ENCODE peak calls at places on chromosomes 7 and 10, in seven cellular contexts. D is fibroblast of lung, T is ovary, J is adrenal gland, P is astrocyte of the spinal cord, Q is brain microvascular endothelial cell, I is GM12878. H is an unnamed sample.
A peak's percentile ranks its signal among the peaks of the same experiment; 100 is the strongest.

GRCh38 chr7:91424372-91424771 is 160.1 kb downstream of the FZD1 start:
- DNase-seq in J (no peak), I (no peak), Q (no peak), T (no peak), P (no peak), D (no peak), H (no peak)

GRCh38 chr10:132511092-132511491 is 26.5 kb upstream of the INPP5A start:
- DNase-seq in P (no peak), D (no peak), Q (no peak), I (peak; percentile 1), T (no peak), J (no peak), H (peak; percentile 70)

GRCh38 chr10:126229701-126230100 is 158.6 kb downstream of the ADAM12 start:
- DNase-seq in T (no peak), P (no peak), Q (no peak), J (no peak), I (no peak), D (no peak), H (no peak)

GRCh38 chr10:62492012-62492869 is 118.1 kb downstream of the ZNF365 start:
- DNase-seq in I (peak; percentile 25), T (no peak), D (peak; percentile 44), P (peak; percentile 14), Q (no peak), J (no peak), H (peak; percentile 64)

GRCh38 chr7:30080818-30081217 is 52.6 kb downstream of the PLEKHA8 start:
- DNase-seq in P (no peak), Q (no peak), J (no peak), D (no peak), T (no peak), I (no peak), H (no peak)

GRCh38 chr7:105497016-105497415 is 25.1 kb downstream of the PUS7 start:
- DNase-seq in Q (no peak), J (no peak), T (no peak), I (no peak), D (no peak), P (no peak), H (no peak)

GRCh38 chr10:61993676-61994401 is 92.3 kb downstream of the ARID5B start:
- DNase-seq in P (peak; percentile 71), T (no peak), I (no peak), Q (no peak), D (peak; percentile 56), J (no peak), H (no peak)

GRCh38 chr7:21108182-21108581 is 319.7 kb upstream of the SP4 start:
- DNase-seq in D (no peak), I (no peak), J (no peak), P (no peak), T (no peak), Q (no peak), H (no peak)

GRCh38 chr7:113291058-113291457 is 172.7 kb upstream of the SMIM30 start:
- DNase-seq in I (no peak), P (no peak), T (no peak), D (no peak), J (no peak), Q (no peak), H (no peak)

GRCh38 chr7:96823274-96823673 is 113.6 kb upstream of the SEM1 start:
- DNase-seq in J (no peak), P (peak; percentile 27), Q (peak; percentile 22), I (no peak), T (no peak), D (peak; percentile 20), H (no peak)

GRCh38 chr10:95181731-95182130 is 12.3 kb upstream of the ACSM6 start:
- DNase-seq in Q (no peak), I (no peak), P (no peak), D (no peak), J (no peak), T (no peak), H (no peak)

GRCh38 chr10:44696496-44696895 is 214.6 kb upstream of the TMEM72 start:
- DNase-seq in J (no peak), Q (no peak), I (no peak), P (peak; percentile 89), T (no peak), D (peak; percentile 87), H (no peak)

GRCh38 chr10:89165923-89166322 is 41.2 kb downstream of the CH25H start:
- DNase-seq in J (no peak), T (no peak), D (peak; percentile 69), Q (no peak), P (no peak), I (no peak), H (no peak)

GRCh38 chr7:101950450-101951119 is 133.2 kb downstream of the CUX1 start:
- DNase-seq in I (no peak), Q (peak; percentile 49), J (no peak), T (no peak), P (peak; percentile 71), D (peak; percentile 71), H (no peak)

GRCh38 chr7:13742719-13743640 is 246.5 kb downstream of the ETV1 start:
- DNase-seq in D (peak; percentile 73), I (no peak), P (peak; percentile 77), J (peak; percentile 29), T (no peak), Q (peak; percentile 66), H (peak; percentile 5)

GRCh38 chr10:103852189-103852711 is 3.1 kb downstream of the SH3PXD2A start:
- DNase-seq in I (no peak), P (peak; percentile 54), Q (no peak), D (peak; percentile 72), T (peak; percentile 41), J (no peak), H (no peak)

GRCh38 chr10:103854265-103854686 is 1.1 kb downstream of the SH3PXD2A start:
- DNase-seq in D (no peak), J (no peak), P (peak; percentile 45), Q (no peak), T (peak; percentile 63), I (no peak), H (no peak)

GRCh38 chr10:103854687-103855423 is 521 bp downstream of the SH3PXD2A start:
- DNase-seq in P (peak; percentile 32), Q (no peak), T (peak; percentile 53), I (no peak), J (no peak), D (peak; percentile 41), H (no peak)

GRCh38 chr10:103852856-103853255 is 2.5 kb downstream of the SH3PXD2A start:
- DNase-seq in D (no peak), J (no peak), P (no peak), Q (no peak), T (no peak), I (no peak), H (no peak)

DNA sequence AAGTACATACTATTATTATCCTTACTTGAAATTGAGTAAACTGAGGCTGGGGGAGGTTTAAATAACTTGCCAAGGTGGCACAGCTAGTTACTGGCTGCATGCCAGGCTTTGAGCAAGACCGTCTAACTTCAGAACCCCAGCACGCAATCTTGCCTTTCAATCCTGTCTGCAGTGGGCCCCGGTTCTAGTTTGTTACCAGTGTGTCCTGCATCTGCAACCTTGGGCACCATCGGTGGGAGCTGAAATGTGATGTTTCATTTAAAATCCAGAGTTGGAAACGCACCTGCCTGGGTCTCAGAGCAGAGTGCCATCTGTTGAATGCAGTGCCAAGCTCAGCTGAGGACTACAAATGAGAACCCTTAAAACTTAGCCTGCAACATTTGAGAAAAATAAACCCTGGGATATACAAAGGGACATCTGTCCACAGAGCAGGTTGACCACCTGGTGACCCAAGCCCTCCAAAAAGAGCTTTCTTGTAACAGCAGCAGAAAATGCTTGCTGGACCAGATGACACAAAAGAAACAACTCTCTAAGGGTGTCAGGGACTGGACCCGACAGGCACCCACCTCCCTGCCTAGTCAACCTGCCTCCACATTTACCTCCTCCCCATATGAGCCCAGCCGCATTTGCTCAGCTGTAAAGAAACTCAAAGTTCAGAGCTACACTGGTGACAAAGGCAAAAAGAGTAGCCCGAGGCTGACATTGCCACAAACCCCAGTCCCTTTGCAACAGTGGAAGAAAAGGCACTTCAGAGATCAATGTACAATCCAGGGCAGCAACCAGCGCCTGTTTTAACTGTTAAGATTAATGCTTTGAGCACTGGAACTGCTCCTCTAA is 1.7 kb downstream of the SH3PXD2A start:
- DNase-seq in P (no peak), J (no peak), I (no peak), T (no peak), D (no peak), Q (no peak), H (no peak)
- H3K4me3 ChIP-seq in P (peak overlapping the region; percentile 75), J (no peak overlapping the region), I (no peak overlapping the region), T (peak overlapping the region; percentile 66), D (peak overlapping the region; percentile 78), Q (peak overlapping the region; percentile 73), H (no peak overlapping the region)

GRCh38 chr7:157233677-157234076 is 95.0 kb downstream of the UBE3C start:
- DNase-seq in T (no peak), Q (peak; percentile 48), J (no peak), D (peak; percentile 13), P (peak; percentile 36), I (no peak), H (no peak)

GRCh38 chr7:157224627-157225026 is 85.9 kb downstream of the UBE3C start:
- DNase-seq in Q (peak; percentile 6), I (no peak), J (no peak), P (peak; percentile 37), D (peak; percentile 52), T (no peak), H (no peak)

GRCh38 chr7:157234271-157234670 is 95.5 kb downstream of the UBE3C start:
- DNase-seq in D (no peak), P (no peak), T (no peak), Q (no peak), J (no peak), I (no peak), H (no peak)

DNA sequence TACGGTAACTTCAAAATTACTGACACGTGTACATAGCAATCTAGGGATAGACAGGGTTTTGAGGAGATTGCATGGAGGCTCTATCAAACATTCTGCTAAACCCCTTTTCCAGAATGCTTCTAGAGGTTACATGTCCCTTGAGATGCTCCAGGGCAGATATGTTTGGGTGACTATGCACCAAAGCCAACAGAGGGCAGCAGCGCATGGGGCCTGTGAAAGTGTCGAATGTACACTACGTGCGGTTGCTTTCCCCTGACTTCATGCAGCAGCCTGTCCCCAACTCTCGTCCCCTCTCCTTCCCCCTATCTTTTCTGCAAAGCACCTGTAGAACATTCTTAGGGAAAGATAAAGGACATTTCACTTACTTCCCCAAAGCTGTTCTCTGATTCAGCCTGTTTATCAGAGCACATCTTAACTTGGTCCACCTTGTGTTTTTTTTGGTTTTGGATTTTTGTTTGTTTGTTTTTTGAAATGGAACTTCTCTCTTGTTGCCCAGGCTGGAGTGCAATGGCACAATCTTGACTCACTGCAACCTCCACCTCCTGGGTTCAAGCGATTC is 90.2 kb downstream of the UBE3C start:
- DNase-seq in Q (peak; percentile 42), D (peak; percentile 9), P (no peak), I (no peak), J (no peak), T (no peak), H (peak; percentile 29)
- TF ChIP-seq CTCF in Q (peak; percentile 74), D (peak; percentile 53), P (peak; percentile 60), I (peak; percentile 17), J (peak; percentile 19), T (no peak), H (peak; percentile 30)

DNA sequence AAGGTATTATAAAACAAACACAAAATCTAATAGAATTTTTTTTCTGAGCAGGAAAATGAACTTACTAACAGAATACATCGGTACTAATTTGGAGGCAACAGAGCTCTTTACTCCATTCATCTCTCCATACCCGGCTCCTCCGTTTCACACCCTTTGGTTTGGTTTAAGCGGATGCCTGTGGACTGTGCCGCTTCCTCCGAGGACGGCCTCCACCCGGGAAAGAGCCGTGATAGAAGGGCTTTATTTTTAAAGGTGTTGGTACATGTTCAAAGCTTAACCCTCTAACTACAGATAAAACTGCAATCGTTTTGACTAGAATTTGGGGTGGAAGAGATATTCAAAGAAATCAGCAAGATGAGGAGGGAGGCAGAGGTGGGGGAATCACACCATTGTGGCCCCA is 1.9 kb downstream of the VIPR2 start:
- DNase-seq in D (no peak), I (no peak), T (no peak), P (no peak), J (no peak), Q (no peak), H (no peak)
- H3K4me3 ChIP-seq in D (no peak overlapping the region), I (no peak overlapping the region), T (no peak overlapping the region), P (no peak overlapping the region), J (no peak overlapping the region), Q (no peak overlapping the region), H (no peak overlapping the region)

GRCh38 chr10:59622320-59622901 is 87.2 kb downstream of the SLC16A9 start:
- DNase-seq in P (peak; percentile 71), D (peak; percentile 47), Q (peak; percentile 60), I (no peak), J (peak; percentile 40), T (no peak), H (peak; percentile 63)
- TF ChIP-seq CTCF in P (peak; percentile 48), D (peak; percentile 50), Q (peak; percentile 60), I (peak; percentile 51), J (peak; percentile 71), T (peak; percentile 36), H (peak; percentile 37)